ENCODE peak calls at places on chromosome 4, in six cellular contexts. One of them, this sample, is unnamed.

GRCh38 chr4:125826801-125827200 is 512.0 kb downstream of the FAT4 start:
- DNase-seq in SK-N-SH: peak; percentile 16
- DNase-seq in naive thymus-derived CD4-positive, alpha-beta T cell: no peak
- DNase-seq in A549: no peak
- DNase-seq in left lung: no peak
- DNase-seq in left ventricle myocardium inferior: no peak
- DNase-seq in this sample: no peak

GRCh38 chr4:40196724-40197281 is at the start of gene RHOH:
- DNase-seq in SK-N-SH: no peak
- DNase-seq in naive thymus-derived CD4-positive, alpha-beta T cell: peak; percentile 81
- DNase-seq in A549: no peak
- DNase-seq in left lung: no peak
- DNase-seq in left ventricle myocardium inferior: no peak
- DNase-seq in this sample: no peak

GRCh38 chr4:126354784-126355183 is 1040.0 kb downstream of the FAT4 start:
- DNase-seq in SK-N-SH: no peak
- DNase-seq in naive thymus-derived CD4-positive, alpha-beta T cell: no peak
- DNase-seq in A549: no peak
- DNase-seq in left lung: no peak
- DNase-seq in left ventricle myocardium inferior: no peak
- DNase-seq in this sample: no peak

GRCh38 chr4:11632488-11632887 is 203.8 kb upstream of the HS3ST1 start:
- DNase-seq in SK-N-SH: no peak
- DNase-seq in naive thymus-derived CD4-positive, alpha-beta T cell: no peak
- DNase-seq in A549: no peak
- DNase-seq in left lung: no peak
- DNase-seq in left ventricle myocardium inferior: no peak
- DNase-seq in this sample: peak; percentile 16

GRCh38 chr4:98706200-98706813 is 47.9 kb upstream of the TSPAN5 start:
- DNase-seq in SK-N-SH: no peak
- DNase-seq in naive thymus-derived CD4-positive, alpha-beta T cell: peak; percentile 58
- DNase-seq in A549: no peak
- DNase-seq in left lung: no peak
- DNase-seq in left ventricle myocardium inferior: no peak
- DNase-seq in this sample: no peak

GRCh38 chr4:40627540-40627939 is 2.1 kb downstream of the RBM47 start:
- DNase-seq in SK-N-SH: no peak
- DNase-seq in naive thymus-derived CD4-positive, alpha-beta T cell: no peak
- DNase-seq in A549: no peak
- DNase-seq in left lung: no peak
- DNase-seq in left ventricle myocardium inferior: no peak
- DNase-seq in this sample: no peak

GRCh38 chr4:6986067-6986780 is 56.9 kb upstream of the TADA2B start:
- DNase-seq in SK-N-SH: peak; percentile 67
- DNase-seq in naive thymus-derived CD4-positive, alpha-beta T cell: no peak
- DNase-seq in A549: no peak
- DNase-seq in left lung: peak; percentile 82
- DNase-seq in left ventricle myocardium inferior: peak; percentile 42
- DNase-seq in this sample: peak; percentile 71

GRCh38 chr4:161486454-161486853 is 677.3 kb downstream of the FSTL5 start:
- DNase-seq in SK-N-SH: no peak
- DNase-seq in naive thymus-derived CD4-positive, alpha-beta T cell: no peak
- DNase-seq in A549: no peak
- DNase-seq in left lung: no peak
- DNase-seq in left ventricle myocardium inferior: no peak
- DNase-seq in this sample: no peak

GRCh38 chr4:64784125-64784524 is 374.9 kb upstream of the TECRL start:
- DNase-seq in SK-N-SH: no peak
- DNase-seq in naive thymus-derived CD4-positive, alpha-beta T cell: no peak
- DNase-seq in A549: no peak
- DNase-seq in left lung: no peak
- DNase-seq in left ventricle myocardium inferior: no peak
- DNase-seq in this sample: no peak

GRCh38 chr4:3340703-3341088 is 47.9 kb downstream of the RGS12 start:
- DNase-seq in SK-N-SH: no peak
- DNase-seq in naive thymus-derived CD4-positive, alpha-beta T cell: no peak
- DNase-seq in A549: no peak
- DNase-seq in left lung: peak; percentile 90
- DNase-seq in left ventricle myocardium inferior: no peak
- DNase-seq in this sample: peak; percentile 75

GRCh38 chr4:3301450-3302163 is 8.8 kb downstream of the RGS12 start:
- DNase-seq in SK-N-SH: no peak
- DNase-seq in naive thymus-derived CD4-positive, alpha-beta T cell: no peak
- DNase-seq in A549: no peak
- DNase-seq in left lung: peak; percentile 61
- DNase-seq in left ventricle myocardium inferior: no peak
- DNase-seq in this sample: peak; percentile 32

GRCh38 chr4:82599336-82599735 is 37.5 kb upstream of the TMEM150C start:
- DNase-seq in SK-N-SH: no peak
- DNase-seq in naive thymus-derived CD4-positive, alpha-beta T cell: no peak
- DNase-seq in A549: no peak
- DNase-seq in left lung: no peak
- DNase-seq in left ventricle myocardium inferior: no peak
- DNase-seq in this sample: no peak

GRCh38 chr4:16952462-16952871 is 54.0 kb upstream of the LDB2 start:
- DNase-seq in SK-N-SH: peak; percentile 30
- DNase-seq in naive thymus-derived CD4-positive, alpha-beta T cell: no peak
- DNase-seq in A549: no peak
- DNase-seq in left lung: no peak
- DNase-seq in left ventricle myocardium inferior: no peak
- DNase-seq in this sample: no peak

GRCh38 chr4:86522349-86522748 is 71.8 kb upstream of the PTPN13 start:
- DNase-seq in SK-N-SH: no peak
- DNase-seq in naive thymus-derived CD4-positive, alpha-beta T cell: no peak
- DNase-seq in A549: no peak
- DNase-seq in left lung: no peak
- DNase-seq in left ventricle myocardium inferior: no peak
- DNase-seq in this sample: no peak

GRCh38 chr4:82721819-82722423 is 76.7 kb downstream of the SCD5 start:
- DNase-seq in SK-N-SH: peak; percentile 64
- DNase-seq in naive thymus-derived CD4-positive, alpha-beta T cell: peak; percentile 7
- DNase-seq in A549: no peak
- DNase-seq in left lung: no peak
- DNase-seq in left ventricle myocardium inferior: peak; percentile 39
- DNase-seq in this sample: no peak

GRCh38 chr4:73674451-73674919 is 54.2 kb upstream of the RASSF6 start:
- DNase-seq in SK-N-SH: no peak
- DNase-seq in naive thymus-derived CD4-positive, alpha-beta T cell: no peak
- DNase-seq in A549: no peak
- DNase-seq in left lung: no peak
- DNase-seq in left ventricle myocardium inferior: peak; percentile 29
- DNase-seq in this sample: peak; percentile 87

GRCh38 chr4:84920591-84920990 is 45.9 kb downstream of the WDFY3 start:
- DNase-seq in SK-N-SH: no peak
- DNase-seq in naive thymus-derived CD4-positive, alpha-beta T cell: no peak
- DNase-seq in A549: no peak
- DNase-seq in left lung: no peak
- DNase-seq in left ventricle myocardium inferior: no peak
- DNase-seq in this sample: no peak

GRCh38 chr4:163090997-163091684 is 75.5 kb downstream of the NAF1 start:
- DNase-seq in SK-N-SH: no peak
- DNase-seq in naive thymus-derived CD4-positive, alpha-beta T cell: no peak
- DNase-seq in A549: no peak
- DNase-seq in left lung: no peak
- DNase-seq in left ventricle myocardium inferior: no peak
- DNase-seq in this sample: no peak

GRCh38 chr4:87920478-87920877 is 55.0 kb upstream of the SPP1 start:
- DNase-seq in SK-N-SH: no peak
- DNase-seq in naive thymus-derived CD4-positive, alpha-beta T cell: no peak
- DNase-seq in A549: no peak
- DNase-seq in left lung: no peak
- DNase-seq in left ventricle myocardium inferior: no peak
- DNase-seq in this sample: no peak

GRCh38 chr4:58406762-58407161 is 1296.6 kb upstream of the IGFBP7 start:
- DNase-seq in SK-N-SH: no peak
- DNase-seq in naive thymus-derived CD4-positive, alpha-beta T cell: no peak
- DNase-seq in A549: no peak
- DNase-seq in left lung: no peak
- DNase-seq in left ventricle myocardium inferior: no peak
- DNase-seq in this sample: no peak

GRCh38 chr4:139783761-139784484 is 118.3 kb downstream of the MGST2 start:
- DNase-seq in SK-N-SH: peak; percentile 56
- DNase-seq in naive thymus-derived CD4-positive, alpha-beta T cell: no peak
- DNase-seq in A549: no peak
- DNase-seq in left lung: no peak
- DNase-seq in left ventricle myocardium inferior: no peak
- DNase-seq in this sample: no peak

GRCh38 chr4:95268819-95269565 is 279.8 kb downstream of the UNC5C start:
- DNase-seq in SK-N-SH: no peak
- DNase-seq in naive thymus-derived CD4-positive, alpha-beta T cell: no peak
- DNase-seq in A549: no peak
- DNase-seq in left lung: no peak
- DNase-seq in left ventricle myocardium inferior: no peak
- DNase-seq in this sample: no peak

GRCh38 chr4:70236125-70236524 is 6.3 kb upstream of the CSN3 start:
- DNase-seq in SK-N-SH: no peak
- DNase-seq in naive thymus-derived CD4-positive, alpha-beta T cell: no peak
- DNase-seq in A549: no peak
- DNase-seq in left lung: no peak
- DNase-seq in left ventricle myocardium inferior: no peak
- DNase-seq in this sample: no peak

GRCh38 chr4:99403380-99404194 is 31.6 kb downstream of the ADH7 start:
- DNase-seq in SK-N-SH: no peak
- DNase-seq in naive thymus-derived CD4-positive, alpha-beta T cell: no peak
- DNase-seq in A549: no peak
- DNase-seq in left lung: no peak
- DNase-seq in left ventricle myocardium inferior: no peak
- DNase-seq in this sample: no peak

GRCh38 chr4:2799971-2800690 is 7.2 kb downstream of the SH3BP2 start:
- DNase-seq in SK-N-SH: no peak
- DNase-seq in naive thymus-derived CD4-positive, alpha-beta T cell: no peak
- DNase-seq in A549: no peak
- DNase-seq in left lung: peak; percentile 87
- DNase-seq in left ventricle myocardium inferior: peak; percentile 50
- DNase-seq in this sample: peak; percentile 80

GRCh38 chr4:143382539-143382938 is 45.9 kb downstream of the GAB1 start:
- DNase-seq in SK-N-SH: no peak
- DNase-seq in naive thymus-derived CD4-positive, alpha-beta T cell: no peak
- DNase-seq in A549: no peak
- DNase-seq in left lung: no peak
- DNase-seq in left ventricle myocardium inferior: no peak
- DNase-seq in this sample: no peak

GRCh38 chr4:39151120-39151713 is 31.1 kb upstream of the WDR19 start:
- DNase-seq in SK-N-SH: peak; percentile 9
- DNase-seq in naive thymus-derived CD4-positive, alpha-beta T cell: no peak
- DNase-seq in A549: no peak
- DNase-seq in left lung: no peak
- DNase-seq in left ventricle myocardium inferior: no peak
- DNase-seq in this sample: no peak

GRCh38 chr4:41413670-41414069 is 124.3 kb upstream of the LIMCH1 start:
- DNase-seq in SK-N-SH: no peak
- DNase-seq in naive thymus-derived CD4-positive, alpha-beta T cell: no peak
- DNase-seq in A549: no peak
- DNase-seq in left lung: no peak
- DNase-seq in left ventricle myocardium inferior: no peak
- DNase-seq in this sample: no peak

GRCh38 chr4:13985824-13986223 is 358.3 kb upstream of the BOD1L1 start:
- DNase-seq in SK-N-SH: no peak
- DNase-seq in naive thymus-derived CD4-positive, alpha-beta T cell: no peak
- DNase-seq in A549: no peak
- DNase-seq in left lung: no peak
- DNase-seq in left ventricle myocardium inferior: no peak
- DNase-seq in this sample: no peak

GRCh38 chr4:9997881-9998280 is 23.4 kb downstream of the SLC2A9 start:
- DNase-seq in SK-N-SH: no peak
- DNase-seq in naive thymus-derived CD4-positive, alpha-beta T cell: no peak
- DNase-seq in A549: no peak
- DNase-seq in left lung: no peak
- DNase-seq in left ventricle myocardium inferior: no peak
- DNase-seq in this sample: no peak

GRCh38 chr4:19983072-19983471 is 268.6 kb upstream of the SLIT2 start:
- DNase-seq in SK-N-SH: no peak
- DNase-seq in naive thymus-derived CD4-positive, alpha-beta T cell: no peak
- DNase-seq in A549: no peak
- DNase-seq in left lung: no peak
- DNase-seq in left ventricle myocardium inferior: no peak
- DNase-seq in this sample: no peak

GRCh38 chr4:16772366-16772850 is 126.0 kb downstream of the LDB2 start:
- DNase-seq in SK-N-SH: no peak
- DNase-seq in naive thymus-derived CD4-positive, alpha-beta T cell: no peak
- DNase-seq in A549: no peak
- DNase-seq in left lung: no peak
- DNase-seq in left ventricle myocardium inferior: no peak
- DNase-seq in this sample: no peak

GRCh38 chr4:118742050-118742449 is 56.9 kb downstream of the METTL14 start:
- DNase-seq in SK-N-SH: no peak
- DNase-seq in naive thymus-derived CD4-positive, alpha-beta T cell: no peak
- DNase-seq in A549: no peak
- DNase-seq in left lung: no peak
- DNase-seq in left ventricle myocardium inferior: no peak
- DNase-seq in this sample: no peak

GRCh38 chr4:8602686-8603430 is 10.3 kb downstream of the CPZ start:
- DNase-seq in SK-N-SH: no peak
- DNase-seq in naive thymus-derived CD4-positive, alpha-beta T cell: no peak
- DNase-seq in A549: no peak
- DNase-seq in left lung: peak; percentile 47
- DNase-seq in left ventricle myocardium inferior: no peak
- DNase-seq in this sample: no peak
- H3K4me3 ChIP-seq in SK-N-SH: no peak overlapping the region
- H3K4me3 ChIP-seq in naive thymus-derived CD4-positive, alpha-beta T cell: no peak overlapping the region
- H3K4me3 ChIP-seq in A549: no peak overlapping the region
- H3K4me3 ChIP-seq in left lung: no peak overlapping the region
- H3K4me3 ChIP-seq in left ventricle myocardium inferior: no peak overlapping the region
- H3K4me3 ChIP-seq in this sample: no peak overlapping the region

GRCh38 chr4:75727073-75727472 is 2.7 kb downstream of the USO1 start:
- DNase-seq in SK-N-SH: no peak
- DNase-seq in naive thymus-derived CD4-positive, alpha-beta T cell: no peak
- DNase-seq in A549: no peak
- DNase-seq in left lung: no peak
- DNase-seq in left ventricle myocardium inferior: no peak
- DNase-seq in this sample: no peak
- H3K4me1 ChIP-seq in SK-N-SH: peaks cover 13% of the 10 kb centered on the region
- H3K4me1 ChIP-seq in naive thymus-derived CD4-positive, alpha-beta T cell: peaks cover 30% of the 10 kb centered on the region
- H3K4me1 ChIP-seq in A549: peaks cover 47% of the 10 kb centered on the region
- H3K4me1 ChIP-seq in left lung: peaks cover 26% of the 10 kb centered on the region
- H3K4me1 ChIP-seq in left ventricle myocardium inferior: peaks cover 86% of the 10 kb centered on the region
- H3K4me1 ChIP-seq in this sample: peaks cover 2% of the 10 kb centered on the region

GRCh38 chr4:161496-162284 is 37.4 kb downstream of the ZNF718 start:
- DNase-seq in SK-N-SH: no peak
- DNase-seq in naive thymus-derived CD4-positive, alpha-beta T cell: no peak
- DNase-seq in A549: no peak
- DNase-seq in left lung: no peak
- DNase-seq in left ventricle myocardium inferior: no peak
- DNase-seq in this sample: no peak
- H3K9me3 ChIP-seq in SK-N-SH: peaks cover 37% of the 10 kb centered on the region
- H3K9me3 ChIP-seq in naive thymus-derived CD4-positive, alpha-beta T cell: peaks cover 17% of the 10 kb centered on the region
- H3K9me3 ChIP-seq in A549: peaks cover 58% of the 10 kb centered on the region
- H3K9me3 ChIP-seq in left lung: peaks cover 10% of the 10 kb centered on the region
- H3K9me3 ChIP-seq in left ventricle myocardium inferior: peaks cover 100% of the 10 kb centered on the region
- H3K9me3 ChIP-seq in this sample: peaks cover 5% of the 10 kb centered on the region

DNA sequence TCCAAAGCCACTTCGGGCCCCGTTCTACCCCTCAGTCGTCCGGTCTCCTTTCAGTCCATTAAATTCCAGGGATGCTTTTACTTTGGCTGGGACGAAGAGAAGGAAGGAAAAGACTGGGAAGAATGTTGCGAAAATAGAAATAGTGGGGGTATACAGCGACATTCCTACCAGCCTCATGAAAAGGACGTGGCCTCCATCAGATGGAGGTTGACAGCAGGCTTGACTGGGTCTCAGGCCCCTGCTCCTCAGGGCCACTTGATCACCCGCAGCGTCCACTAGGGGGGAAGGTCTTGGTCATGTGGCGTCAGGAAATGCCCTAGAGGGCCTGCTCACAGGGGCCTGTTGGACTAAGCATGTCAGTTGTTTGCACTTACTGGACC is 671 bp upstream of the ANKRD50 start:
- DNase-seq in SK-N-SH: peak; percentile 76
- DNase-seq in naive thymus-derived CD4-positive, alpha-beta T cell: no peak
- DNase-seq in A549: peak; percentile 63
- DNase-seq in left lung: peak; percentile 82
- DNase-seq in left ventricle myocardium inferior: peak; percentile 70
- DNase-seq in this sample: peak; percentile 79
- H3K4me3 ChIP-seq in SK-N-SH: peak overlapping the region; percentile 65
- H3K4me3 ChIP-seq in naive thymus-derived CD4-positive, alpha-beta T cell: peak overlapping the region; percentile 57
- H3K4me3 ChIP-seq in A549: peak overlapping the region; percentile 79
- H3K4me3 ChIP-seq in left lung: peak overlapping the region; percentile 80
- H3K4me3 ChIP-seq in left ventricle myocardium inferior: peak overlapping the region; percentile 92
- H3K4me3 ChIP-seq in this sample: peak overlapping the region; percentile 72

This sample was measured in right cardiac atrium.